ENCODE peak calls at places on chromosomes 6 and 20, in eight cellular contexts. One of them, this sample, is unnamed.

GRCh38 chr6:124780621-124781020 is 181.6 kb upstream of the RNF217 start:
- DNase-seq in spleen: no peak
- DNase-seq in H1: no peak
- DNase-seq in stomach: no peak
- DNase-seq in HCT116: no peak
- DNase-seq in GM23338: no peak
- DNase-seq in HepG2: no peak
- DNase-seq in esophagus muscularis mucosa: no peak
- DNase-seq in this sample: no peak

GRCh38 chr6:132973556-132973993 is 159.2 kb downstream of the RPS12 start:
- DNase-seq in spleen: no peak
- DNase-seq in H1: no peak
- DNase-seq in stomach: no peak
- DNase-seq in HCT116: no peak
- DNase-seq in GM23338: no peak
- DNase-seq in HepG2: no peak
- DNase-seq in esophagus muscularis mucosa: no peak
- DNase-seq in this sample: no peak

GRCh38 chr6:137707590-137708360 is 159.3 kb upstream of the TNFAIP3 start:
- DNase-seq in spleen: peak
- DNase-seq in H1: no peak
- DNase-seq in stomach: peak
- DNase-seq in HCT116: peak
- DNase-seq in GM23338: peak
- DNase-seq in HepG2: peak
- DNase-seq in esophagus muscularis mucosa: no peak
- DNase-seq in this sample: peak

GRCh38 chr20:7754102-7754501 is 186.2 kb downstream of the HAO1 start:
- DNase-seq in spleen: no peak
- DNase-seq in H1: no peak
- DNase-seq in stomach: no peak
- DNase-seq in HCT116: no peak
- DNase-seq in GM23338: no peak
- DNase-seq in HepG2: no peak
- DNase-seq in esophagus muscularis mucosa: no peak
- DNase-seq in this sample: no peak

GRCh38 chr6:150528648-150529285 is 70.9 kb upstream of the PLEKHG1 start:
- DNase-seq in spleen: peak
- DNase-seq in H1: peak
- DNase-seq in stomach: no peak
- DNase-seq in HCT116: no peak
- DNase-seq in GM23338: peak
- DNase-seq in HepG2: no peak
- DNase-seq in esophagus muscularis mucosa: no peak
- DNase-seq in this sample: no peak

GRCh38 chr20:33679758-33680485 is 5.7 kb upstream of the NECAB3 start:
- DNase-seq in spleen: peak
- DNase-seq in H1: no peak
- DNase-seq in stomach: no peak
- DNase-seq in HCT116: no peak
- DNase-seq in GM23338: no peak
- DNase-seq in HepG2: no peak
- DNase-seq in esophagus muscularis mucosa: no peak
- DNase-seq in this sample: no peak

GRCh38 chr20:23156842-23157423 is 70.8 kb upstream of the CD93 start:
- DNase-seq in spleen: no peak
- DNase-seq in H1: no peak
- DNase-seq in stomach: no peak
- DNase-seq in HCT116: no peak
- DNase-seq in GM23338: no peak
- DNase-seq in HepG2: no peak
- DNase-seq in esophagus muscularis mucosa: peak
- DNase-seq in this sample: no peak

GRCh38 chr6:126047648-126048047 is 61.3 kb downstream of the TRMT11 start:
- DNase-seq in spleen: no peak
- DNase-seq in H1: no peak
- DNase-seq in stomach: no peak
- DNase-seq in HCT116: no peak
- DNase-seq in GM23338: no peak
- DNase-seq in HepG2: no peak
- DNase-seq in esophagus muscularis mucosa: no peak
- DNase-seq in this sample: no peak

GRCh38 chr6:20334334-20334733 is 67.3 kb upstream of the E2F3 start:
- DNase-seq in spleen: no peak
- DNase-seq in H1: no peak
- DNase-seq in stomach: no peak
- DNase-seq in HCT116: no peak
- DNase-seq in GM23338: peak
- DNase-seq in HepG2: no peak
- DNase-seq in esophagus muscularis mucosa: no peak
- DNase-seq in this sample: no peak

GRCh38 chr20:31603822-31604566 is 1.1 kb upstream of the ID1 start:
- DNase-seq in spleen: peak
- DNase-seq in H1: peak
- DNase-seq in stomach: peak
- DNase-seq in HCT116: peak
- DNase-seq in GM23338: peak
- DNase-seq in HepG2: peak
- DNase-seq in esophagus muscularis mucosa: peak
- DNase-seq in this sample: peak

GRCh38 chr20:856361-856775 is 22.9 kb downstream of the FAM110A start:
- DNase-seq in spleen: no peak
- DNase-seq in H1: no peak
- DNase-seq in stomach: no peak
- DNase-seq in HCT116: peak
- DNase-seq in GM23338: no peak
- DNase-seq in HepG2: no peak
- DNase-seq in esophagus muscularis mucosa: no peak
- DNase-seq in this sample: peak

GRCh38 chr20:64216036-64216435 is 39.5 kb upstream of the PCMTD2 start:
- DNase-seq in spleen: no peak
- DNase-seq in H1: no peak
- DNase-seq in stomach: peak
- DNase-seq in HCT116: no peak
- DNase-seq in GM23338: no peak
- DNase-seq in HepG2: no peak
- DNase-seq in esophagus muscularis mucosa: no peak
- DNase-seq in this sample: no peak

GRCh38 chr6:106421491-106421890 is 61.0 kb downstream of the CRYBG1 start:
- DNase-seq in spleen: no peak
- DNase-seq in H1: no peak
- DNase-seq in stomach: no peak
- DNase-seq in HCT116: no peak
- DNase-seq in GM23338: no peak
- DNase-seq in HepG2: no peak
- DNase-seq in esophagus muscularis mucosa: no peak
- DNase-seq in this sample: no peak

GRCh38 chr6:17505062-17505476 is 95.0 kb upstream of the FAM8A1 start:
- DNase-seq in spleen: no peak
- DNase-seq in H1: no peak
- DNase-seq in stomach: no peak
- DNase-seq in HCT116: peak
- DNase-seq in GM23338: peak
- DNase-seq in HepG2: peak
- DNase-seq in esophagus muscularis mucosa: no peak
- DNase-seq in this sample: no peak

GRCh38 chr20:4067600-4068261 is 52.4 kb upstream of the RNF24 start:
- DNase-seq in spleen: no peak
- DNase-seq in H1: no peak
- DNase-seq in stomach: no peak
- DNase-seq in HCT116: no peak
- DNase-seq in GM23338: no peak
- DNase-seq in HepG2: no peak
- DNase-seq in esophagus muscularis mucosa: no peak
- DNase-seq in this sample: no peak

GRCh38 chr6:140256213-140256612 is 881.8 kb upstream of the CITED2 start:
- DNase-seq in spleen: no peak
- DNase-seq in H1: no peak
- DNase-seq in stomach: no peak
- DNase-seq in HCT116: no peak
- DNase-seq in GM23338: peak
- DNase-seq in HepG2: no peak
- DNase-seq in esophagus muscularis mucosa: no peak
- DNase-seq in this sample: no peak

GRCh38 chr6:21595265-21595950 is 1.9 kb downstream of the SOX4 start:
- DNase-seq in spleen: peak
- DNase-seq in H1: no peak
- DNase-seq in stomach: peak
- DNase-seq in HCT116: no peak
- DNase-seq in GM23338: no peak
- DNase-seq in HepG2: no peak
- DNase-seq in esophagus muscularis mucosa: no peak
- DNase-seq in this sample: no peak

DNA sequence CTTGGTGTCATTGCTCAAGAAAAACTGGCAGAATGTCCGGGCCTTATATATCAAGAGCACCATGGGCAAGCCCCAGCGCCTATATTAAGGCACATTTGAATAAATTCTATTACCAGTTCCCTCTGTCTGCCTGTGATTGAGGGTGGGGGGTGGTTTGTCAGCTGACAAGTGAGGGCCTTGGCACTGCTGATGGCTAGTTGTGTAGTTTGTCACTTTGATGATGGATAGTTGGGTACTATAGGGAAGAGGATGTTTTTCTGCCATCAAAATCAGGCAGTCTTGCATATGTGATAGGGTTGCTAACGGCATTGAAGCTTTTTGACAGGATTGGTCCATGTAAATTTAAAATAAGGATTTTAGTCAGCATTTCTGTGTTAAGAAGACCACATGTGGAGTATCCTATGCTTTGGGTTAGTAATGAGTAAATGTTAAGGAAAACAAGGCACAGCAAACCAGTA is 2.5 kb downstream of the RPL10A start:
- DNase-seq in spleen: no peak
- DNase-seq in H1: no peak
- DNase-seq in stomach: no peak
- DNase-seq in HCT116: no peak
- DNase-seq in GM23338: no peak
- DNase-seq in HepG2: no peak
- DNase-seq in esophagus muscularis mucosa: no peak
- DNase-seq in this sample: no peak
- TF ChIP-seq POLR2AphosphoS5 in spleen: no peak
- TF ChIP-seq POLR2AphosphoS5 in H1: peak
- TF ChIP-seq POLR2AphosphoS5 in stomach: no peak
- TF ChIP-seq POLR2AphosphoS5 in HCT116: peak
- TF ChIP-seq POLR2AphosphoS5 in GM23338: no peak
- TF ChIP-seq POLR2AphosphoS5 in HepG2: no peak
- TF ChIP-seq POLR2AphosphoS5 in esophagus muscularis mucosa: no peak
- TF ChIP-seq POLR2AphosphoS5 in this sample: peak

GRCh38 chr20:62679978-62680589 is 28.6 kb upstream of the NTSR1 start:
- DNase-seq in spleen: no peak
- DNase-seq in H1: no peak
- DNase-seq in stomach: no peak
- DNase-seq in HCT116: no peak
- DNase-seq in GM23338: no peak
- DNase-seq in HepG2: no peak
- DNase-seq in esophagus muscularis mucosa: no peak
- DNase-seq in this sample: no peak
- TF ChIP-seq CTCF in spleen: no peak
- TF ChIP-seq CTCF in H1: no peak
- TF ChIP-seq CTCF in stomach: no peak
- TF ChIP-seq CTCF in HCT116: peak
- TF ChIP-seq CTCF in GM23338: no peak
- TF ChIP-seq CTCF in HepG2: no peak
- TF ChIP-seq CTCF in esophagus muscularis mucosa: no peak
- TF ChIP-seq CTCF in this sample: no peak

GRCh38 chr6:42190784-42191183 is 4.0 kb downstream of the GUCA1B start:
- DNase-seq in spleen: no peak
- DNase-seq in H1: no peak
- DNase-seq in stomach: no peak
- DNase-seq in HCT116: no peak
- DNase-seq in GM23338: no peak
- DNase-seq in HepG2: no peak
- DNase-seq in esophagus muscularis mucosa: no peak
- DNase-seq in this sample: no peak

GRCh38 chr6:42197574-42198362 is 3.0 kb upstream of the GUCA1B start:
- DNase-seq in spleen: no peak
- DNase-seq in H1: no peak
- DNase-seq in stomach: peak
- DNase-seq in HCT116: no peak
- DNase-seq in GM23338: no peak
- DNase-seq in HepG2: peak
- DNase-seq in esophagus muscularis mucosa: no peak
- DNase-seq in this sample: no peak

GRCh38 chr6:42195415-42195814 is 659 bp upstream of the GUCA1B start:
- DNase-seq in spleen: no peak
- DNase-seq in H1: no peak
- DNase-seq in stomach: no peak
- DNase-seq in HCT116: no peak
- DNase-seq in GM23338: no peak
- DNase-seq in HepG2: no peak
- DNase-seq in esophagus muscularis mucosa: no peak
- DNase-seq in this sample: no peak

GRCh38 chr6:42194056-42194455 is 700 bp downstream of the GUCA1B start:
- DNase-seq in spleen: no peak
- DNase-seq in H1: no peak
- DNase-seq in stomach: no peak
- DNase-seq in HCT116: no peak
- DNase-seq in GM23338: no peak
- DNase-seq in HepG2: no peak
- DNase-seq in esophagus muscularis mucosa: no peak
- DNase-seq in this sample: no peak

DNA sequence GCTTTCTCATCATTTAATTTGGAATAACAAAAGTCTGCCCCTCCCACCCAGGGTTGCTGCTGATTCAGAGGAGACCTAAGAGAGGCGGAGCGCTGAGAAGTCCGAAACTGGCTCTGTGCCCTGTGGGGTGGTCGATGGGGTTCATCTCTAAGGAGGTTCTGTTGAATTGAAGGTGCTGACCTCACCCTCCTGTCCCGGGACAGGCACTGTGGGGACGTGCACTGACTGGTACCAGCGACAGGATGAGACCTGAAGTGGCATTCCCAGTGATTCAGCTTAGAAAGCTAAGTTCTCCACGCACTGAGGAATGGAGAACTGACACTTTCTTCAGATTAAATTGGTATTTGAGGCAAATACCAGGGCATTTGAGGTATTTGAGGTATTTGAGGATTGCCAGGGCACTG is 1.3 kb downstream of the GUCA1B start:
- DNase-seq in spleen: no peak
- DNase-seq in H1: no peak
- DNase-seq in stomach: no peak
- DNase-seq in HCT116: no peak
- DNase-seq in GM23338: peak
- DNase-seq in HepG2: no peak
- DNase-seq in esophagus muscularis mucosa: no peak
- DNase-seq in this sample: no peak
- H3K27ac ChIP-seq in spleen: no peak
- H3K27ac ChIP-seq in H1: no peak
- H3K27ac ChIP-seq in stomach: no peak
- H3K27ac ChIP-seq in HCT116: no peak
- H3K27ac ChIP-seq in GM23338: no peak
- H3K27ac ChIP-seq in HepG2: no peak
- H3K27ac ChIP-seq in esophagus muscularis mucosa: no peak
- H3K27ac ChIP-seq in this sample: peak

DNA sequence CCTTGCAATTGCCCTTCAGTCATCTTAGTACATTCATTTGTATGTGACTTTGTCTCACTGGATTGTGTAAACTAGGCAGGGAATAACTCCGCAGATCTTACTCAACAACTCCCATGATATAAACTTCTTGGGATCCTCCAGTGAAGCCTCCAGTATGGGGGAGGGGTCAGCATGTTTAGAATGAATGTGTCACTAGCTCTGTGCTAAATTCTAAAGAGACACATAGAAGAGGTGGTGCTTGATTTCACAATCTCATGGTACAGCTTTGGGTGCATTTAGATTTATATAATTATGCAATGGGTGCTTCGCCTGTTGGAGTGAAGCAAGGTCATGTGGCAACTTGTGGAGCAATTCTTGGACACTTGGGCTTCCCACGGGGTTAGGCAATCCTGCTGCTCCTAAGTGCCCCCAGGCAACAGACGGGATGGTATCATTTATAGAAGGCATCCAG is 40.3 kb downstream of the SLC24A3 start:
- DNase-seq in spleen: no peak
- DNase-seq in H1: no peak
- DNase-seq in stomach: no peak
- DNase-seq in HCT116: no peak
- DNase-seq in GM23338: no peak
- DNase-seq in HepG2: no peak
- DNase-seq in esophagus muscularis mucosa: peak
- DNase-seq in this sample: no peak
- TF ChIP-seq POLR2AphosphoS5 in spleen: peak
- TF ChIP-seq POLR2AphosphoS5 in H1: no peak
- TF ChIP-seq POLR2AphosphoS5 in stomach: no peak
- TF ChIP-seq POLR2AphosphoS5 in HCT116: no peak
- TF ChIP-seq POLR2AphosphoS5 in GM23338: no peak
- TF ChIP-seq POLR2AphosphoS5 in HepG2: no peak
- TF ChIP-seq POLR2AphosphoS5 in esophagus muscularis mucosa: no peak
- TF ChIP-seq POLR2AphosphoS5 in this sample: no peak

This sample was measured in Panc1.